ENCODE peak calls at places on chromosomes 11 and 22, in six cellular contexts. Y is fibroblast of mammary gland; J is foreskin melanocyte; Z is LHCN-M2; N is activated CD8-positive, alpha-beta memory T cell treated with anti-CD3 and anti-CD28 coated beads for 4 hours; C is uterus. P is an unnamed sample.

GRCh38 chr11:74672956-74673895 is 58.0 kb downstream of the CHRDL2 start:
- DNase-seq in J (no peak), C (peak; percentile 98), Y (peak; percentile 99), Z (peak; percentile 97), N (no peak), P (no peak)

GRCh38 chr11:20373102-20373501 is 9.6 kb downstream of the HTATIP2 start:
- DNase-seq in C (no peak), N (no peak), Y (no peak), J (no peak), Z (no peak), P (no peak)

GRCh38 chr22:21457023-21457787 is 10.0 kb upstream of the TMEM191C start:
- DNase-seq in Y (no peak), Z (no peak), J (no peak), C (peak; percentile 4), N (no peak), P (no peak)

GRCh38 chr22:25060522-25061071 is 108.1 kb downstream of the KIAA1671 start:
- DNase-seq in Y (no peak), Z (no peak), J (no peak), C (no peak), N (no peak), P (no peak)

GRCh38 chr11:6531267-6531752 is 34.2 kb downstream of the DNHD1 start:
- DNase-seq in J (peak; percentile 59), C (no peak), Y (peak; percentile 61), N (no peak), Z (peak; percentile 46), P (peak; percentile 77)

GRCh38 chr11:85750646-85751045 is 60.3 kb downstream of the SYTL2 start:
- DNase-seq in Y (no peak), N (no peak), J (no peak), Z (no peak), C (no peak), P (no peak)

GRCh38 chr11:78138694-78139421 is 568 bp downstream of the ALG8 start:
- DNase-seq in Z (peak; percentile 21), C (no peak), J (no peak), N (peak; percentile 16), Y (peak; percentile 31), P (no peak)

GRCh38 chr11:64745219-64745522 is 1.2 kb upstream of the RASGRP2 start:
- DNase-seq in N (peak; percentile 42), J (no peak), Y (no peak), Z (no peak), C (peak; percentile 67), P (no peak)

GRCh38 chr11:16690061-16690460 is 48.4 kb upstream of the C11orf58 start:
- DNase-seq in N (no peak), J (no peak), Z (no peak), Y (no peak), C (no peak), P (no peak)

GRCh38 chr11:108854366-108854765 is 189.5 kb downstream of the DDX10 start:
- DNase-seq in Y (no peak), Z (no peak), J (no peak), N (no peak), C (no peak), P (no peak)

GRCh38 chr11:125772834-125773505 is 5.7 kb downstream of the PATE2 start:
- DNase-seq in Z (peak; percentile 7), N (no peak), C (no peak), Y (peak; percentile 42), J (no peak), P (no peak)

GRCh38 chr11:69699213-69699612 is 4.6 kb downstream of the FGF19 start:
- DNase-seq in J (no peak), N (no peak), C (no peak), Y (no peak), Z (peak; percentile 8), P (no peak)

GRCh38 chr11:3160252-3161031 is 4.7 kb downstream of the OSBPL5 start:
- DNase-seq in Z (peak; percentile 91), Y (peak; percentile 92), N (no peak), J (peak; percentile 88), C (peak; percentile 89), P (peak; percentile 40)

GRCh38 chr11:94067010-94067409 is 45.9 kb downstream of the HEPHL1 start:
- DNase-seq in N (no peak), J (no peak), C (no peak), Z (peak; percentile 2), Y (peak; percentile 4), P (no peak)

GRCh38 chr11:106551744-106552671 is 466.3 kb downstream of the GUCY1A2 start:
- DNase-seq in C (no peak), Y (no peak), J (no peak), N (no peak), Z (no peak), P (no peak)

GRCh38 chr11:44618561-44619425 is 53.3 kb downstream of the CD82 start:
- DNase-seq in N (no peak), Y (no peak), C (peak; percentile 14), J (no peak), Z (no peak), P (no peak)

GRCh38 chr11:121907379-121907778 is 208.6 kb downstream of the BLID start:
- DNase-seq in N (no peak), Y (no peak), Z (no peak), C (no peak), J (no peak), P (no peak)

GRCh38 chr22:39363751-39364484 is 14.1 kb downstream of the SYNGR1 start:
- DNase-seq in J (no peak), N (no peak), Y (no peak), Z (no peak), C (no peak), P (no peak)

GRCh38 chr11:61659413-61660196 is 20.6 kb upstream of the DAGLA start:
- DNase-seq in Z (no peak), C (no peak), N (no peak), Y (peak; percentile 19), J (no peak), P (no peak)

GRCh38 chr11:107473797-107474196 is 16.2 kb upstream of the CWF19L2 start:
- DNase-seq in Z (no peak), N (no peak), Y (no peak), J (no peak), C (peak; percentile 78), P (no peak)

GRCh38 chr11:17525570-17525969 is 18.6 kb downstream of the USH1C start:
- DNase-seq in C (no peak), Y (no peak), J (no peak), N (no peak), Z (no peak), P (no peak)

GRCh38 chr11:83836883-83837654 is 550.9 kb upstream of the CCDC90B start:
- DNase-seq in J (no peak), Y (peak; percentile 54), N (no peak), Z (peak; percentile 24), C (no peak), P (peak; percentile 71)

GRCh38 chr22:48832592-48832991 is 995.1 kb downstream of the BRD1 start:
- DNase-seq in N (no peak), C (no peak), Z (no peak), J (no peak), Y (no peak), P (no peak)

GRCh38 chr11:14320020-14320419 is 39.0 kb downstream of the RRAS2 start:
- DNase-seq in Y (peak; percentile 57), C (no peak), J (no peak), N (no peak), Z (peak; percentile 57), P (peak; percentile 13)

P was measured in COLO829.